ENCODE peak calls at places on chromosomes 4 and X, in six cellular contexts. M is pancreas, O is HFFc6, P is astrocyte, G is GM12865, T is tibial nerve. C is an unnamed sample.

GRCh38 chr4:2689825-2690700 is 66.1 kb downstream of the TNIP2 start:
- DNase-seq in G (peak; percentile 85), O (no peak), M (no peak), P (no peak), T (no peak), C (no peak)

GRCh38 chr4:71941001-71941400 is 90.8 kb upstream of the NPFFR2 start:
- DNase-seq in P (peak; percentile 3), M (no peak), T (no peak), O (no peak), G (peak; percentile 39), C (no peak)

GRCh38 chr4:100984901-100985300 is 362.4 kb downstream of the PPP3CA start:
- DNase-seq in M (no peak), G (no peak), T (no peak), O (peak; percentile 77), P (peak; percentile 93), C (no peak)

GRCh38 chr4:121900132-121900983 is 30.1 kb upstream of the BBS7 start:
- DNase-seq in P (peak; percentile 18), G (peak; percentile 61), M (peak; percentile 4), O (peak; percentile 57), T (peak; percentile 38), C (peak; percentile 25)

GRCh38 chr4:120902925-120903324 is 19.6 kb downstream of the PRDM5 start:
- DNase-seq in P (no peak), O (no peak), T (no peak), M (no peak), G (no peak), C (no peak)

GRCh38 chr4:123444298-123444731 is 47.7 kb downstream of the SPRY1 start:
- DNase-seq in T (peak; percentile 7), M (peak; percentile 9), O (no peak), G (peak; percentile 82), P (peak; percentile 37), C (no peak)

GRCh38 chr4:148477276-148477675 is 35.1 kb upstream of the NR3C2 start:
- DNase-seq in T (no peak), G (no peak), M (no peak), O (no peak), P (no peak), C (no peak)

GRCh38 chr4:140071806-140072205 is 82.2 kb downstream of the MAML3 start:
- DNase-seq in G (peak; percentile 53), O (peak; percentile 54), M (no peak), T (peak; percentile 43), P (peak; percentile 99), C (peak; percentile 27)

GRCh38 chr4:6147441-6147840 is 52.9 kb downstream of the JAKMIP1 start:
- DNase-seq in O (no peak), M (no peak), T (no peak), G (no peak), P (no peak), C (no peak)

GRCh38 chr4:166274136-166274761 is 401.2 kb downstream of the TLL1 start:
- DNase-seq in M (no peak), P (peak; percentile 23), O (no peak), T (no peak), G (no peak), C (no peak)

GRCh38 chr4:153438916-153439756 is 27.0 kb upstream of the TMEM131L start:
- DNase-seq in P (no peak), T (no peak), M (no peak), G (peak; percentile 76), O (no peak), C (no peak)

GRCh38 chr4:153420361-153420760 is 45.8 kb upstream of the TMEM131L start:
- DNase-seq in P (peak; percentile 53), T (no peak), M (no peak), G (no peak), O (no peak), C (no peak)

GRCh38 chr4:121726642-121727268 is 30.0 kb upstream of the ANXA5 start:
- DNase-seq in O (peak; percentile 71), T (peak; percentile 28), M (no peak), G (peak; percentile 81), P (peak; percentile 55), C (no peak)

GRCh38 chr4:1967512-1968149 is 41.1 kb downstream of the NELFA start:
- DNase-seq in M (no peak), G (no peak), P (peak; percentile 36), O (no peak), T (no peak), C (no peak)

GRCh38 chrX:107731831-107732502 is 43.6 kb downstream of the TSC22D3 start:
- DNase-seq in M (peak; percentile 93), O (peak; percentile 39), G (no peak), P (peak; percentile 65), T (peak; percentile 74), C (no peak)

DNA sequence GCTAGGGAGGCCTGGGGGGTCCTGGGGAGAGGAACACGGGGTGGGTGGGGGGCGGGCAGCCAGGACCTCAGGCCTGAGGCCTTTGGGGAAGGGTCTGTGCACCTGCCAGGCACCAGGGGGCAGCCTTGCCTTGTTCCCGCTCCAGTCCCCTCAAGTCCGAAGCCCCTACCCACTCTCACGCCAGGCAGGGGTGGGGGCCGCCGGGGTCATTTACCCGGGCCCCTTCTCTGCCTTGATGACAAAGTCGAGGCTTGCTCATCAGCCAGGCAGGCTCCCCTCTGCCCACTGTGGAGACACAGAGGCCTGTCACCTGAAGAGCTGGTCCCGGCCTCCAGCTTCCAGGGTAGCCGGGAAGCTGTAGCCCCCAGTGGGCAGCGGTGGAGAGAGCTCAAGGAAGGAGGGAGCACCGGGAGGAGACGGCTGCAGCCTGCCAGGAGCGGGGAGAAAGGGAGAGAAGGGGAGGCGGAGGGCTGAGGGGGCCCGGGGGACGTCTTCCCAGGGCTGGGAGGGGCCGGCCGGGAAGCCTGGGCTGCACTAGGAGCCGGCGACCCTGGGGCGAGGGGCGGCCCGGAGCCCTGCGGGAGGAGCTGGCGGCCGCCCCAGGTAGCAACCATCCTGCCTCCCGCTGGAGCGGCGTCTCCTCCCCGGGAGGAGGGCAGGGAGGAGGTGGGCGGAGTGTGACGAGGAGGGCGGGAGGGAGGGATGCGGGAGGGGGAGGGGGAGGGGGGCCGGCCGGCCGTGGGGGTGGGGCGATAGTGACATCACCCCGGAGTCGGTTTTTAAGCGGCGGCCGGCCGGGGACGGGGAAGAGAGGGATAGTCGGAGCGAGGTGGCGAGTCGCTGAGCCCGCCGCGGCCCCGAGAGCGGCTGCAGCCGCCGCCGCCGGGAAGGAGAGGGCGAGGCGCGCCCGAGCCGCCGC is at the start of gene SLC6A8:
- DNase-seq in M (peak; percentile 69), T (peak; percentile 40), O (peak; percentile 46), P (peak; percentile 26), G (peak; percentile 40), C (peak; percentile 15)
- TF ChIP-seq CTCF in M (no peak), T (peak; percentile 36), O (peak; percentile 54), P (no peak), G (peak; percentile 35), C (peak; percentile 25)

DNA sequence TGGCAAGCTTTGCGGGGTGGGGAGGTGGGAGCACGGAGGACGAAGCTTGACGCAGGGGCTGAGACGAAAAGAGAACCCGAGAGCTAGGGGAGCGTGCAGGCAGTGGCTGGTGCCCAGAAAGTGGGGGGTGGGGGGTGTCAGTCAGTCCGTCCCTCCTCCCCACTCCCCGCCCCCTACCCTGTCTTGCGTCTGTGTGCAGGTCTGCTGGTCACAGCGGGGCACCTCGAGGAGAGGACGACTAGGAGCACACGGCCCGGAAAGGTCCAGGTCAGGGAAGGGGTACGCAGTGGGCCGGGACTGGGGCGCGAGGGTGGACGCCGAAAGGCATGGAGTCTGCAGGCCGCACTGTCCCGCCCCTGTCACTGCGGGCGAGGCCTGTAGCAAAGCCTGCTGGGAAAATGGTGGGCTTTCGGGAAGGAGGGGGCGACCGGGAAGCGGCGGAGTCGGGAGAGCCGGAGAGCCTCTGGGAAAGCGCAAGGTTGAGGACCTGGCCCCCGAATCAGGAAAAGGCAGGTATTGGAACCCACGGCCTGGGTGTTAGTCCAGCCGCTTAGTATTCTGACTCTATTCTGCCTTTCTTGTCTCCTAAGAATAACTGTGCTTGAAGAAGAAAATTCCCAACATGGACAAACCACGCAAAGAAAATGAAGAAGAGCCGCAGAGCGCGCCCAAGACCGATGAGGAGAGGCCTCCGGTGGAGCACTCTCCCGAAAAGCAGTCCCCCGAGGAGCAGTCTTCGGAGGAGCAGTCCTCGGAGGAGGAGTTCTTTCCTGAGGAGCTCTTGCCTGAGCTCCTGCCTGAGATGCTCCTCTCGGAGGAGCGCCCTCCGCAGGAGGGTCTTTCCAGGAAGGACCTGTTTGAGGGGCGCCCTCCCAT is 758 bp downstream of the TCEAL1 start:
- DNase-seq in O (peak; percentile 53), T (peak; percentile 43), P (peak; percentile 57), G (peak; percentile 54), M (peak; percentile 61), C (peak; percentile 35)
- TF ChIP-seq CTCF in O (peak; percentile 73), T (no peak), P (peak; percentile 32), G (no peak), M (no peak), C (peak; percentile 74)

GRCh38 chr4:89641367-89641687 is 195.6 kb downstream of the SNCA start:
- DNase-seq in O (no peak), M (no peak), G (no peak), P (no peak), T (no peak), C (no peak)

GRCh38 chr4:89645512-89645911 is 191.4 kb downstream of the SNCA start:
- DNase-seq in M (no peak), G (no peak), T (no peak), O (no peak), P (no peak), C (no peak)

GRCh38 chr4:89639395-89639794 is 197.6 kb downstream of the SNCA start:
- DNase-seq in T (no peak), P (no peak), M (no peak), G (no peak), O (no peak), C (no peak)

GRCh38 chr4:89640620-89641366 is 196.2 kb downstream of the SNCA start:
- DNase-seq in P (peak; percentile 51), G (no peak), M (peak; percentile 7), O (no peak), T (no peak), C (peak; percentile 37)
- TF ChIP-seq CTCF in P (peak; percentile 54), G (peak; percentile 10), M (peak; percentile 17), O (peak; percentile 76), T (peak; percentile 8), C (peak; percentile 79)

DNA sequence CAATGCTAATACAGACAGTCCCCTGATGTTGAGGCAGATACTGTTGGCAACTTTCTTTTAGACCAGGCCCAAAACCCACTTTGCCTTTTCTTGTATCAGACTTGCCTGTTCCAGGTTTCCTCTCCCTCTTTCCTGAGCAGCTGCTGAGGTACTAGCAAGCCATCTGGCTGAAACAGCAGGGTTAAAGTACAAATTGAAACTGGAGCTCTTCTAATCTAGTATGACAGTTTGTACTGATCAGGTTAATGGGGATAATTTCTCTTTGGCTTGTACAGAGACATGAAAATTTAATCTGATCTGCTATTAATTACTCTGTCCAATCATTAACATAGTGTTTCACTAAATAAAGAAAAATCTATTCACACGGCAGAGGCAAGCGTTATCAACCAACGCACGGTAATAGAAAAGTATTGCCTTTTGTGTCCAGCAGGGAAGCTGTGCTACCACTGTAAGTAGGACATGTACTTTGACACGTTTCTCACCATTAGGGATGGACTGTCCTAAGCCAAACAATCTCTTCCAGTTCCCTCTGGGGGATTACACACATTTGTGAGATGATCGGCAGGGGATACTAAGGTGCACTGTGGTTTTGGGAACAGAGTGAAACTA is 71.1 kb downstream of the IGSF1 start:
- DNase-seq in O (no peak), P (no peak), M (peak; percentile 2), T (no peak), G (no peak), C (no peak)
- TF ChIP-seq CTCF in O (no peak), P (no peak), M (no peak), T (no peak), G (no peak), C (no peak)

GRCh38 chrX:721354-721753 is 90.8 kb downstream of the SHOX start:
- DNase-seq in O (no peak), T (no peak), M (no peak), G (no peak), P (no peak), C (no peak)
- TF ChIP-seq CTCF in O (no peak), T (no peak), M (no peak), G (no peak), P (no peak), C (no peak)

GRCh38 chrX:124098089-124098488 is 136.6 kb downstream of the STAG2 start:
- DNase-seq in P (peak; percentile 24), G (peak; percentile 21), T (no peak), M (no peak), O (peak; percentile 34), C (peak; percentile 3)
- TF ChIP-seq CTCF in P (peak; percentile 8), G (peak; percentile 34), T (peak; percentile 36), M (peak; percentile 20), O (peak; percentile 74), C (peak; percentile 60)